ENCODE peak calls at places on chromosomes 12 and 14, in eight cellular contexts. P is prostate gland, J is HFF-Myc, U is HCT116, T is AG04450, V is AG10803, Q is HFFc6, M is lower leg skin. E is an unnamed sample.

GRCh38 chr14:68444449-68445168 is 348.3 kb downstream of the ZFP36L1 start:
- DNase-seq in J (no peak), M (no peak), U (no peak), P (peak), Q (no peak), T (no peak), V (peak), E (peak)

GRCh38 chr14:56271988-56272387 is 153.8 kb downstream of the PELI2 start:
- DNase-seq in Q (peak), J (no peak), V (peak), T (no peak), U (no peak), M (no peak), P (no peak), E (no peak)

GRCh38 chr12:122669397-122670070 is 33.6 kb downstream of the HCAR2 start:
- DNase-seq in P (no peak), T (no peak), M (no peak), J (peak), V (peak), U (no peak), Q (peak), E (no peak)

GRCh38 chr12:47808574-47809380 is 10.9 kb downstream of the HDAC7 start:
- DNase-seq in V (no peak), J (no peak), P (no peak), M (no peak), U (no peak), T (no peak), Q (peak), E (no peak)

GRCh38 chr12:52604859-52605258 is 3.6 kb upstream of the KRT72 start:
- DNase-seq in T (no peak), J (no peak), U (no peak), P (no peak), Q (no peak), M (no peak), V (no peak), E (no peak)

GRCh38 chr14:100784523-100785337 is 41.2 kb upstream of the MEG3 start:
- DNase-seq in U (no peak), M (no peak), P (no peak), V (no peak), J (no peak), Q (no peak), T (no peak), E (no peak)

GRCh38 chr12:108694812-108695278 is 36.5 kb downstream of the CORO1C start:
- DNase-seq in U (no peak), P (no peak), M (no peak), V (no peak), Q (peak), J (no peak), T (no peak), E (no peak)

GRCh38 chr14:75805646-75806045 is 144.6 kb downstream of the TTLL5 start:
- DNase-seq in J (no peak), V (no peak), U (no peak), P (no peak), T (no peak), M (no peak), Q (no peak), E (no peak)

GRCh38 chr12:117567644-117568043 is 206.2 kb upstream of the NOS1 start:
- DNase-seq in T (no peak), P (no peak), Q (no peak), V (no peak), U (no peak), J (no peak), M (no peak), E (no peak)

GRCh38 chr12:105644770-105645169 is 314.3 kb downstream of the C12orf75 start:
- DNase-seq in Q (no peak), P (no peak), V (no peak), T (no peak), J (no peak), M (no peak), U (no peak), E (no peak)

GRCh38 chr14:104979758-104980591 is 1.8 kb upstream of the AHNAK2 start:
- DNase-seq in J (no peak), M (no peak), T (no peak), V (no peak), P (peak), Q (no peak), U (no peak), E (peak)

GRCh38 chr12:50517456-50518048 is 12.8 kb downstream of the DIP2B start:
- DNase-seq in J (no peak), P (no peak), U (no peak), V (peak), Q (peak), M (no peak), T (peak), E (peak)

GRCh38 chr12:1811948-1812291 is 8.4 kb upstream of the LRTM2 start:
- DNase-seq in M (no peak), Q (no peak), U (no peak), T (no peak), V (no peak), P (no peak), J (no peak), E (no peak)

GRCh38 chr12:32918890-32919791 is 22.6 kb upstream of the PKP2 start:
- DNase-seq in T (no peak), J (no peak), U (no peak), M (no peak), Q (peak), P (no peak), V (no peak), E (peak)

GRCh38 chr14:100348253-100348729 is 25.2 kb downstream of the SLC25A47 start:
- DNase-seq in U (no peak), V (no peak), P (no peak), Q (no peak), M (no peak), J (no peak), T (no peak), E (no peak)

GRCh38 chr12:33588082-33588712 is 148.6 kb upstream of the SYT10 start:
- DNase-seq in P (peak), M (no peak), J (no peak), V (peak), Q (peak), T (no peak), U (no peak), E (peak)

DNA sequence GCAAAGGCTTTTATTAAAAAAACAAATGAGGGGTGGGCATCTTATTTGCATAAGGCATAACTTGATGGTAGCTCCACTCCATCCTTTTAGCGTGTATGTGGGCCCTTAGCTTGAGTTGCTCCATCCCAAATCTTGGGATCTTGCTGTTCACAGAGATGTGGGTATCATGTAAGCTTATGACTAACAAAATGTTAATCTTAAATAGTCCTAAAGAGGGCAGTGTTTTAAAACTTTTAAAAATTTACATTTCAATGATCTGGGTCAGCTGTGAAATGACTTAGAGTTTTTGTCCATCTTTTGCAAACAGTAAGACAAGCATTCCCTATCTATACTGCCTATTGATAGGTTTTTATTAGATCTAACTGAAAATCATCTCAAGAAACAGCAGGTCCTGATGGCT is 86.0 kb downstream of the SLCO1A2 start:
- DNase-seq in V (peak), P (no peak), U (no peak), M (no peak), Q (no peak), J (no peak), T (no peak), E (no peak)
- TF ChIP-seq CTCF in V (no peak), P (no peak), U (peak), M (no peak), Q (peak), J (no peak), T (no peak), E (no peak)

GRCh38 chr12:106986625-106987389 is at the start of gene MTERF2:
- DNase-seq in M (peak), J (peak), V (peak), P (peak), U (peak), T (peak), Q (peak), E (peak)
- TF ChIP-seq CTCF in M (no peak), J (no peak), V (no peak), P (no peak), U (no peak), T (peak), Q (peak), E (no peak)

GRCh38 chr12:54616933-54617535 is 17.7 kb downstream of the LACRT start:
- DNase-seq in M (no peak), P (no peak), J (no peak), U (no peak), T (no peak), Q (no peak), V (no peak), E (no peak)

GRCh38 chr12:54628186-54628846 is 6.4 kb downstream of the LACRT start:
- DNase-seq in P (no peak), U (no peak), T (no peak), M (no peak), Q (no peak), V (no peak), J (no peak), E (no peak)

GRCh38 chr12:54627304-54627703 is 7.4 kb downstream of the LACRT start:
- DNase-seq in J (no peak), Q (no peak), M (no peak), U (no peak), P (no peak), T (no peak), V (no peak), E (no peak)

GRCh38 chr12:54624316-54625279 is 10.1 kb downstream of the LACRT start:
- DNase-seq in J (no peak), Q (no peak), P (no peak), M (no peak), V (no peak), U (no peak), T (no peak), E (no peak)

GRCh38 chr12:54622463-54623183 is 12.1 kb downstream of the LACRT start:
- DNase-seq in J (no peak), P (no peak), Q (peak), V (no peak), T (no peak), U (no peak), M (no peak), E (no peak)
- TF ChIP-seq CTCF in J (peak), P (no peak), Q (peak), V (no peak), T (peak), U (peak), M (no peak), E (peak)

GRCh38 chr12:7667025-7667575 is 1.4 kb upstream of the APOBEC1 start:
- DNase-seq in T (no peak), Q (peak), J (no peak), M (no peak), P (no peak), V (peak), U (peak), E (no peak)
- TF ChIP-seq CTCF in T (no peak), Q (peak), J (peak), M (no peak), P (no peak), V (peak), U (peak), E (no peak)

E was measured in retinal pigment epithelial cell.